ENCODE peak calls at places on chromosomes 6 and 20, in six cellular contexts. E, X, S, M, P and Z are unnamed samples.

GRCh38 chr20:40986774-40987173 is 41.8 kb upstream of the TOP1 start:
- DNase-seq in E (no peak), X (no peak), S (no peak), M (no peak), P (no peak), Z (no peak)

GRCh38 chr20:37879003-37879599 is 23.8 kb upstream of the VSTM2L start:
- DNase-seq in E (no peak), X (no peak), S (no peak), M (no peak), P (no peak), Z (no peak)

GRCh38 chr6:27076116-27076515 is 171.4 kb upstream of the PRSS16 start:
- DNase-seq in E (no peak), X (no peak), S (no peak), M (no peak), P (no peak), Z (no peak)

GRCh38 chr6:168031411-168032382 is 34.2 kb downstream of the KIF25 start:
- DNase-seq in E (no peak), X (no peak), S (no peak), M (no peak), P (no peak), Z (no peak)

GRCh38 chr20:4038047-4038459 is 22.7 kb upstream of the RNF24 start:
- DNase-seq in E (no peak), X (no peak), S (peak; percentile 76), M (peak; percentile 33), P (peak; percentile 75), Z (peak; percentile 69)

GRCh38 chr6:422423-423061 is 31.0 kb downstream of the IRF4 start:
- DNase-seq in E (no peak), X (peak; percentile 96), S (peak; percentile 75), M (no peak), P (no peak), Z (peak; percentile 52)

GRCh38 chr6:3414704-3415453 is 42.0 kb downstream of the SLC22A23 start:
- DNase-seq in E (no peak), X (peak; percentile 80), S (peak; percentile 21), M (peak; percentile 71), P (no peak), Z (no peak)

GRCh38 chr20:61120595-61121515 is 131.2 kb upstream of the CDH4 start:
- DNase-seq in E (peak; percentile 25), X (peak; percentile 67), S (no peak), M (no peak), P (no peak), Z (no peak)

GRCh38 chr6:145960918-145961604 is 3.1 kb downstream of the SHPRH start:
- DNase-seq in E (no peak), X (no peak), S (no peak), M (no peak), P (no peak), Z (no peak)

GRCh38 chr6:48200874-48201273 is 89.9 kb upstream of the PTCHD4 start:
- DNase-seq in E (no peak), X (peak; percentile 18), S (no peak), M (no peak), P (no peak), Z (no peak)

GRCh38 chr6:131262060-131262459 is 126.8 kb downstream of the AKAP7 start:
- DNase-seq in E (no peak), X (peak; percentile 23), S (no peak), M (no peak), P (no peak), Z (no peak)

GRCh38 chr20:46111028-46111835 is 6.9 kb upstream of the CD40 start:
- DNase-seq in E (no peak), X (no peak), S (no peak), M (no peak), P (peak; percentile 75), Z (no peak)

GRCh38 chr6:113293106-113293505 is 564.0 kb upstream of the MARCKS start:
- DNase-seq in E (no peak), X (no peak), S (no peak), M (no peak), P (peak; percentile 31), Z (no peak)

GRCh38 chr20:63811491-63811875 is 19.6 kb downstream of the ZBTB46 start:
- DNase-seq in E (no peak), X (no peak), S (no peak), M (no peak), P (no peak), Z (no peak)

GRCh38 chr6:35047265-35048011 is 93.7 kb downstream of the TCP11 start:
- DNase-seq in E (no peak), X (no peak), S (no peak), M (no peak), P (no peak), Z (no peak)

GRCh38 chr6:130628862-130629261 is 198.3 kb upstream of the SMLR1 start:
- DNase-seq in E (no peak), X (no peak), S (no peak), M (no peak), P (no peak), Z (no peak)

GRCh38 chr6:127515794-127516675 is 3.1 kb downstream of the MTCL3 start:
- DNase-seq in E (peak; percentile 34), X (no peak), S (peak; percentile 75), M (peak; percentile 72), P (no peak), Z (peak; percentile 67)

GRCh38 chr6:127514396-127515227 is 4.5 kb downstream of the MTCL3 start:
- DNase-seq in E (peak; percentile 3), X (no peak), S (no peak), M (no peak), P (no peak), Z (no peak)

DNA sequence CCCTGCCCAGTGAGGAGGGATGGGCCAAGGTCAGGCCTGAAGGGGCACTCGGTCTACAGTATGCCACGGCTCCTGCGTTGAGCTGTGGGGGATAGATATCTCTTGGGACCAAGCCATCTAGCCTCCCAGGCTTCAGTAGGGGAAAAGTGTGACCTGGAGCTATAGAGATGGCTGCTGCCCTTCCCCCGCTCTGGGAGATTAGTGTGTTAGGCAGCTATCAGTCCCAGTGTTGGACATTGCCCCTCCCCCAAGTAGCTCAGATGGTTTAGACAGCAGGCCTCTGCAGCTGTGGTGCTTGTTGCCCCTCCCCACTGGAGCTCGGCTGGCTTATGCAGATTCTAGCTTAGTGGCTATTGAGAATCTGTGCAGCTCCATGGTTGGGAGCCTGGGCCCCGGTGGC is 56.8 kb downstream of the KHDRBS2 start:
- DNase-seq in E (no peak), X (no peak), S (no peak), M (no peak), P (no peak), Z (no peak)
- TF ChIP-seq POLR2A in E (no peak), X (no peak), S (no peak), M (no peak), P (no peak), Z (no peak)

DNA sequence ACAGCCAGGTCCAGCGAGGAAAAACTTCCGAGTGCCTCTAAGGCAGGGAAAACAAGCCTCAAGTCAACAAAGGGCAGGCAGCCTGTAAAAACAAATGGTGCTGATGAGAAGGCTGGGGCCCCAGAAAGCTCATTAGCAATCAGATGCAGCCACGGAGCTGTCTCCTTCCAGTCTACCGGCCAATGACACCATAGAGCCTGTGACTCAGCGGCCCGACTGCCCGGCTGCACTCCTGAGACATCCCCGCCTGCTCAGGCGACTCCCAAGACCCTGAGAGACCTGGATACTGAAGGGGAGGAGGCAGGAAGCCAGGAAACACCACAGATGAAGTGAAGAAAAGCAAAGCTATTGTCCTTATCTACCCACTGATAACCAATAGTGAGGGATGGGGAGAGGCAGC is 120.1 kb upstream of the HDDC2 start:
- DNase-seq in E (peak; percentile 34), X (no peak), S (no peak), M (no peak), P (no peak), Z (no peak)
- TF ChIP-seq TAF1 in E (no peak), X (no peak), S (no peak), M (no peak), P (no peak), Z (no peak)

GRCh38 chr20:370977-371754 is 9.4 kb upstream of the TRIB3 start:
- DNase-seq in E (no peak), X (peak; percentile 63), S (no peak), M (peak; percentile 56), P (no peak), Z (no peak)
- TF ChIP-seq POLR2A in E (no peak), X (peak; percentile 52), S (no peak), M (no peak), P (no peak), Z (no peak)

GRCh38 chr6:104682722-104683643 is 176.7 kb downstream of the HACE1 start:
- DNase-seq in E (peak; percentile 51), X (peak; percentile 40), S (peak; percentile 20), M (peak; percentile 82), P (no peak), Z (peak; percentile 27)
- TF ChIP-seq TAF1 in E (no peak), X (no peak), S (no peak), M (no peak), P (no peak), Z (no peak)

GRCh38 chr6:70413114-70413828 is at the start of gene FAM135A:
- DNase-seq in E (peak; percentile 99), X (peak; percentile 97), S (peak; percentile 85), M (peak; percentile 99), P (peak; percentile 94), Z (peak; percentile 83)
- TF ChIP-seq POLR2A in E (peak; percentile 100), X (peak; percentile 98), S (peak; percentile 98), M (peak; percentile 98), P (peak; percentile 87), Z (peak; percentile 98)

DNA sequence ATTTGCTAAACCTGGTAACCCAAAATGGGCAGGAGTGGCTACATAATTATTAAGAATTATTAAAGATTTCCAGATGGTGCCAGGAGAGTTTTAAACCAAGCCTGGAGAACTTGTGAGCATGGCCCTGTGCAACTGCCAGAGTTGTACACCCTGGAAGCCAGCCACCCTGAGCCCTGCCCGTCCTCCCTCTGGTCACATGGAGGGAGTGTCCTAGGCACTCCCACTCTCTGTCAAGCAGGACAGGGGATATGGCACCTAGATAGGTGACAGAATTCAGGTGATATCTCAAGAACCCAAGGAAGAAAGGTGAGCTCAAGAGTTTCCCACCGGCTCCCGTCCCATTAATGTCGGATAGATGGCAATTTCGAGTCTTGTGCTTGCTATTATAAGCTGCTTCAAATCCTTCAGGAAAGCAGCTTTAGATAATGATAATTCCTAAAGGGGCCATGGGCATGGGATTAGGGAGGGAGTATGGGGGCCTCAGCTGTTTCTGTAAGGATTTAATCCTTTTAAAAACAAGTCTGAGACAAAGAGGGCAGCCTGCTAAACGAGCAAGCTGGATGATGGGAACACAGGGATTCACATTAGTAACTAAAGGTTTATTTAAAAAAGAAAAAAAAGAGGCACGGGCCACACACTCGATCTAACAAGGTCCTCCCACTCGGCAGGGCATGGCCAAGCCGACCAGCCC is 169.1 kb downstream of the BMP7 start:
- DNase-seq in E (no peak), X (no peak), S (no peak), M (no peak), P (no peak), Z (no peak)
- TF ChIP-seq TAF1 in E (no peak), X (no peak), S (no peak), M (no peak), P (no peak), Z (no peak)